ENCODE peak calls at places on chromosomes 4 and X, in six cellular contexts. O, M, Z, I, A and S are unnamed samples.

GRCh38 chr4:184983660-184984356 is 34.5 kb upstream of the HELT start:
- DNase-seq in M (no peak), O (peak), I (peak), A (peak), Z (peak), S (peak)

GRCh38 chr4:10185518-10186227 is 69.1 kb upstream of the WDR1 start:
- DNase-seq in M (no peak), I (peak), A (no peak), Z (no peak), O (no peak), S (no peak)

GRCh38 chrX:19513383-19513782 is 1.9 kb downstream of the MAP3K15 start:
- DNase-seq in I (no peak), M (peak), O (no peak), Z (no peak), A (peak), S (no peak)

GRCh38 chrX:154443479-154443910 is 446 bp upstream of the FAM50A start:
- DNase-seq in I (no peak), Z (no peak), A (peak), M (no peak), O (no peak), S (no peak)

GRCh38 chrX:51336584-51336983 is 4.0 kb downstream of the NUDT10 start:
- DNase-seq in I (peak), Z (peak), O (no peak), M (no peak), A (peak), S (peak)

GRCh38 chr4:3257691-3258482 is 8.9 kb downstream of the MSANTD1 start:
- DNase-seq in I (peak), O (no peak), A (peak), Z (no peak), M (peak), S (no peak)

GRCh38 chr4:176261481-176261880 is 7.5 kb downstream of the ASB5 start:
- DNase-seq in M (no peak), A (no peak), I (no peak), O (no peak), Z (no peak), S (no peak)

GRCh38 chr4:119861731-119862130 is 204.9 kb downstream of the MAD2L1 start:
- DNase-seq in A (no peak), O (no peak), I (no peak), Z (no peak), M (no peak), S (peak)

GRCh38 chr4:96093057-96093456 is 253.2 kb downstream of the PDHA2 start:
- DNase-seq in O (peak), A (peak), Z (no peak), I (no peak), M (no peak), S (no peak)

GRCh38 chr4:683982-684571 is 4.9 kb downstream of the SLC49A3 start:
- DNase-seq in A (peak), O (no peak), M (no peak), Z (no peak), I (peak), S (peak)

GRCh38 chr4:99131378-99131777 is 12.7 kb downstream of the ADH4 start:
- DNase-seq in M (no peak), A (no peak), O (no peak), Z (no peak), I (no peak), S (no peak)

GRCh38 chr4:14504162-14504561 is 498.1 kb upstream of the CPEB2 start:
- DNase-seq in M (no peak), A (no peak), I (no peak), O (no peak), Z (no peak), S (no peak)

GRCh38 chrX:135974279-135974856 is 580 bp upstream of the MMGT1 start:
- DNase-seq in A (peak), O (peak), I (no peak), Z (peak), M (peak), S (peak)

GRCh38 chr4:186676531-186677158 is 47.0 kb downstream of the FAT1 start:
- DNase-seq in M (no peak), I (peak), A (peak), Z (no peak), O (no peak), S (no peak)

GRCh38 chr4:181301735-181302380 is 941.3 kb upstream of the TENM3 start:
- DNase-seq in I (peak), A (peak), Z (no peak), O (peak), M (peak), S (peak)

GRCh38 chr4:149754526-149754925 is 61.1 kb downstream of the IQCM start:
- DNase-seq in A (no peak), I (peak), M (no peak), Z (no peak), O (no peak), S (no peak)

GRCh38 chr4:130359537-130359936 is 1263.6 kb downstream of the C4orf33 start:
- DNase-seq in M (no peak), A (peak), Z (no peak), I (peak), O (no peak), S (peak)

GRCh38 chr4:26407466-26407865 is 82.8 kb downstream of the CCKAR start:
- DNase-seq in I (no peak), M (no peak), A (no peak), Z (no peak), O (no peak), S (no peak)

GRCh38 chr4:93684571-93684970 is 144.0 kb upstream of the ATOH1 start:
- DNase-seq in I (no peak), Z (no peak), O (no peak), M (no peak), A (peak), S (no peak)

GRCh38 chrX:111519215-111519614 is 7.8 kb downstream of the SERTM2 start:
- DNase-seq in O (no peak), A (peak), M (no peak), I (peak), Z (no peak), S (no peak)

GRCh38 chr4:4858527-4858926 is 938 bp upstream of the MSX1 start:
- DNase-seq in A (no peak), Z (no peak), I (no peak), M (no peak), O (no peak), S (no peak)

GRCh38 chrX:19740744-19741143 is 146.7 kb downstream of the SH3KBP1 start:
- DNase-seq in Z (no peak), A (no peak), O (no peak), I (no peak), M (no peak), S (no peak)

GRCh38 chr4:95251568-95251967 is 297.2 kb downstream of the UNC5C start:
- DNase-seq in Z (no peak), A (no peak), O (no peak), M (no peak), I (no peak), S (no peak)

GRCh38 chrX:107562482-107562881 is 65.8 kb upstream of the PRPS1 start:
- DNase-seq in A (no peak), O (no peak), M (no peak), I (peak), Z (no peak), S (no peak)